ENCODE peak calls at places on chromosomes 4 and X, in seven cellular contexts. R is HepG2, P is SK-N-SH, J is H1, X is K562, K is HCT116, N is GM12878. S is an unnamed sample.
A peak's percentile ranks its signal among the peaks of the same experiment; 100 is the strongest.

GRCh38 chr4:150209140-150209829 is 131.0 kb downstream of the DCLK2 start:
- DNase-seq in R (peak; percentile 41), P (peak; percentile 56), J (peak; percentile 66), X (peak; percentile 55), K (peak; percentile 49), N (no peak), S (no peak)

GRCh38 chrX:22686138-22686541 is 313.6 kb upstream of the DDX53 start:
- DNase-seq in R (no peak), P (peak; percentile 35), J (no peak), X (no peak), K (no peak), N (no peak), S (no peak)

GRCh38 chr4:8334786-8335460 is 65.4 kb downstream of the HTRA3 start:
- DNase-seq in R (peak; percentile 54), P (no peak), J (no peak), X (no peak), K (no peak), N (no peak), S (no peak)

GRCh38 chrX:55039471-55039870 is 8.7 kb upstream of the ALAS2 start:
- DNase-seq in R (no peak), P (no peak), J (no peak), X (no peak), K (no peak), N (no peak), S (no peak)

GRCh38 chr4:16082424-16083216 is 1.2 kb downstream of the PROM1 start:
- DNase-seq in R (peak; percentile 39), P (peak; percentile 73), J (peak; percentile 88), X (no peak), K (no peak), N (no peak), S (no peak)

GRCh38 chr4:143773998-143774898 is 73.8 kb upstream of the FREM3 start:
- DNase-seq in R (peak; percentile 58), P (peak; percentile 21), J (peak; percentile 72), X (peak; percentile 76), K (peak; percentile 58), N (peak; percentile 31), S (peak; percentile 38)

GRCh38 chr4:149933883-149934282 is 118.2 kb upstream of the IQCM start:
- DNase-seq in R (no peak), P (no peak), J (no peak), X (no peak), K (no peak), N (no peak), S (no peak)

GRCh38 chr4:108224628-108225053 is 55.9 kb upstream of the LEF1 start:
- DNase-seq in R (no peak), P (peak; percentile 33), J (no peak), X (peak; percentile 75), K (no peak), N (no peak), S (no peak)

GRCh38 chr4:26803462-26803861 is 57.2 kb upstream of the STIM2 start:
- DNase-seq in R (no peak), P (peak; percentile 73), J (no peak), X (no peak), K (no peak), N (no peak), S (no peak)

GRCh38 chr4:54233128-54233696 is 4.1 kb downstream of the PDGFRA start:
- DNase-seq in R (peak; percentile 55), P (peak; percentile 91), J (peak; percentile 92), X (peak; percentile 83), K (peak; percentile 40), N (no peak), S (peak; percentile 35)

GRCh38 chrX:139691493-139691842 is 16.5 kb downstream of the MCF2 start:
- DNase-seq in R (no peak), P (peak; percentile 28), J (no peak), X (no peak), K (no peak), N (no peak), S (no peak)

GRCh38 chr4:158578476-158578875 is 56.8 kb downstream of the RXFP1 start:
- DNase-seq in R (peak; percentile 5), P (peak; percentile 25), J (no peak), X (peak; percentile 27), K (peak; percentile 8), N (no peak), S (no peak)

GRCh38 chrX:11446951-11447350 is 153.7 kb downstream of the AMELX start:
- DNase-seq in R (no peak), P (no peak), J (no peak), X (no peak), K (no peak), N (no peak), S (no peak)

GRCh38 chrX:11445540-11445939 is 152.3 kb downstream of the AMELX start:
- DNase-seq in R (no peak), P (no peak), J (no peak), X (no peak), K (no peak), N (no peak), S (no peak)

GRCh38 chrX:11444052-11444451 is 150.8 kb downstream of the AMELX start:
- DNase-seq in R (no peak), P (no peak), J (no peak), X (no peak), K (no peak), N (no peak), S (no peak)

GRCh38 chrX:11447418-11447817 is 154.2 kb downstream of the AMELX start:
- DNase-seq in R (no peak), P (no peak), J (no peak), X (no peak), K (no peak), N (no peak), S (no peak)

DNA sequence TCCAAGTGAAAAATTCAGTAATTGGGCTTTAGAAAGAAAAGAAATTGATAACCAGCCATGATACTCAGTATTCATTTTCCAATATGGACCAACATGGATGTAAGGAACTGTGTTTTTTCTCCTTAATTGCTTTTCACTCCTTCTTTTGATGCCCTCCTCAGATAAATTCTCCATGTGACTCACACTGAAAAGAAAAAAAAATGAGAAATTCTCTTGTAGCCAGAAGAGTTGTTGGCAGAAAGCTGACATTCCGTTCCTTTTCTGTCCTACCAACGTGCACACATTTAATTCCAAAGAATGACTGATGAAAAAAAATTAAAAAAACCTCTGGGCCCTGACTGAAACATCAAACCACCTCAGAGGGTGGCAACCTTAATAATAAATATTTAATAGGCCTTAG is 153.1 kb downstream of the AMELX start:
- DNase-seq in R (no peak), P (no peak), J (no peak), X (no peak), K (no peak), N (no peak), S (no peak)
- H3K4me1 ChIP-seq in R (no peaks in the 10 kb centered on the region), P (peaks cover 6% of the 10 kb centered on the region), J (no peaks in the 10 kb centered on the region), X (no peaks in the 10 kb centered on the region), K (no peaks in the 10 kb centered on the region), N (no peaks in the 10 kb centered on the region), S (no peaks in the 10 kb centered on the region)

DNA sequence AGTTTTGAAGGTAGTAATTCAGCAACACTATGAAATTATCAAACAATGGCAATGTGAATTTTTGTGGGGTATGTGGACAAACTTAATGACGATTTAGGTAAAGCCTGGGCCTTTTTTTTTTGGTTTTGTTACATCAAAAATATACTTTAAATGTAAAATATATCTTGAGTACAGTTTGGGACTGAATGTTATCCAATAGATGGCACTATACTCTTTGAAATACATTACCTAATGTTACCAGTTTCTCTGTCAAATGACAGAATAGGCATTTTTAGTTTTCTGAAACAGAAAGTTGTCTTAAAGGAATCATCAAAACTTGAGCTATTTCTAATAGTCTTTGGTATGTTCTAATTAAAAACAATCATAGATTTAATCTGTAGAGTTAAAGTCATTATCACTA is 1651.9 kb downstream of the C4orf33 start:
- DNase-seq in R (no peak), P (no peak), J (no peak), X (no peak), K (peak; percentile 1), N (no peak), S (no peak)
- TF ChIP-seq CTCF in R (peak; percentile 32), P (peak; percentile 55), J (no peak), X (no peak), K (peak; percentile 57), N (no peak), S (peak; percentile 18)

DNA sequence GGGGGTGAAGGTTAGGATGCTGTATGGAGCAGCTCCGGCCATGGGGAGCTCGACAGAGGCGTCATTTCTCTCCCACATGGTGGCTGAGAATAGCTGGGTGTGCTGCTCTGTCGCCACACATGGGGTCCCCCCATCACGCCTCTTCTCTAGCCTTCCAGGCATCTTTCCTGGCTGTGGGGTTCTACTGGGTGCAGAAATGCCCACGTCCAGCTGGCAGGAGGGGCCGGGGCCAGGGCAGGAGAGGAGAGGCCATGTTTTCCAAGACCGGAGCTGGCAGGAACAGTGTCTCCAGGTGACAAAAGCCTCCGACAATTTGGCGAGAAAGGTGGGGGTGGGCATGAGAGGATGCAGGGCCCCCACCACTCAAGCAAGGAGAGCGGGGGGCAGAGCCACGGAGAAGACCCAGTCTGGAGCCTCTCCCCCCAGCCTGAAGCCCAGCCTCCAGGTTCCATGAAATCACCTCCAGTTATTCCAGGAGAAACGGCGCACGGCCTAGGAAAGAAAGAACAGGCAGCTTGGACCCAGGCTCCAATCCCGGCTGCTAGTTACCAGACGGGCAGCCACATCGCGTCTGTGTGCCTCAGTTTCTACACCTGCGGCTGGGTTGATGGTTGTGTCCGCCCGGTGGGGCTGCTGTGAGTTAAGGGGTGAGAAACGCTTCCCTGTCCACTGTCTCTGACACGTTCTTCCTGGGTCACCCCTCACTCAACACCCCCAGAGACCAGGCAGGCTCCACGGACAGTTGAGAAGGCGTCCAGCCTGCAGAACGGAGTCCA is 27.4 kb upstream of the SPON2 start:
- DNase-seq in R (no peak), P (peak; percentile 23), J (no peak), X (no peak), K (no peak), N (no peak), S (no peak)
- TF ChIP-seq SIN3A in R (no peak), P (no peak), J (no peak), X (no peak), K (no peak), N (no peak), S (no peak)

GRCh38 chr4:37664696-37665095 is 21.5 kb downstream of the RELL1 start:
- DNase-seq in R (no peak), P (no peak), J (no peak), X (no peak), K (no peak), N (no peak), S (no peak)

GRCh38 chr4:37666625-37667071 is 19.5 kb downstream of the RELL1 start:
- DNase-seq in R (peak; percentile 61), P (no peak), J (no peak), X (no peak), K (peak; percentile 96), N (no peak), S (peak; percentile 92)

GRCh38 chr4:37663552-37663951 is 22.6 kb downstream of the RELL1 start:
- DNase-seq in R (peak; percentile 91), P (no peak), J (no peak), X (no peak), K (no peak), N (no peak), S (no peak)

GRCh38 chr4:37667197-37668100 is 18.7 kb downstream of the RELL1 start:
- DNase-seq in R (no peak), P (no peak), J (no peak), X (no peak), K (no peak), N (no peak), S (no peak)

DNA sequence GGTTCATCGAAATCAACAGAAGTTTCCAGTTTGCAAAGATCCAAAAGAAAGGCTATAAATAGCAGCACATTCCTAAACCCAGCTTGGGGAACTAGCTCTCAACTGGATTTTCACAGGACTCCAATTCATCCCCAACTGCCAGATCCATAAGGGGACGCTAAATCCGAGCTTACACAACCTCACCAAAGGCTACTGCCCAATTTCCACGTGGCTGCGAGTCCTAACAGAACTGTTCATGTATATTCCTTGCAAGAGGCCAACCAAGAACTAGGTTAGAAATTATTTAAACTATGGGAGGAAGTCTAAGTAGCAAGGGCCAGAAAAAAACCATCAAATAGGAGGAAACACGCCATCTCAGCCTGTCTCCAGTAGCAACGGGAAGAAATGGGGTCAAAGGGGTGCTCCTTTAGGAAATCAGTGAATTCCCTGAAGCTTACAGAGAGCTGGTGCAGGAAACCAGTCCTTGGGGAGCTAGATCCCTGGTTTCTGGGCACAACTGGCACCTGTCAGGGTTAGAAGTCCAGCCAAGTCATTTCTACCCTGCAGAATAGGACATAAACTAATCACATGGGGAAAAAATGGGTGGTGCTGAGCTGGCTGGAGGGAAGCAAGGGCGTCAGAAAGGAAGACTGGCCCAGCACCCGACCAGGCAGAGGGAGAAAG is 20.7 kb downstream of the RELL1 start:
- DNase-seq in R (no peak), P (no peak), J (no peak), X (no peak), K (no peak), N (no peak), S (no peak)
- H3K4me1 ChIP-seq in R (peaks cover 78% of the 10 kb centered on the region), P (peaks cover 23% of the 10 kb centered on the region), J (peaks cover 19% of the 10 kb centered on the region), X (no peaks in the 10 kb centered on the region), K (peaks cover 75% of the 10 kb centered on the region), N (peaks cover 8% of the 10 kb centered on the region), S (peaks cover 66% of the 10 kb centered on the region)